ENCODE peak calls at places on chromosomes 13 and 19, in seven cellular contexts. One of them, this sample, is unnamed.

GRCh38 chr19:49445997-49446396 is 4.7 kb upstream of the SLC17A7 start:
- DNase-seq in AG04450: no peak
- DNase-seq in astrocyte of the spinal cord: no peak
- DNase-seq in choroid plexus epithelial cell: no peak
- DNase-seq in GM12865: no peak
- DNase-seq in mammary epithelial cell: no peak
- DNase-seq in left ventricle myocardium inferior: no peak
- DNase-seq in this sample: no peak

GRCh38 chr19:10514211-10515145 is 2.8 kb downstream of the S1PR5 start:
- DNase-seq in choroid plexus epithelial cell: no peak
- DNase-seq in AG04450: no peak
- DNase-seq in mammary epithelial cell: no peak
- DNase-seq in GM12865: peak; percentile 30
- DNase-seq in left ventricle myocardium inferior: no peak
- DNase-seq in astrocyte of the spinal cord: no peak
- DNase-seq in this sample: no peak

GRCh38 chr13:67273001-67273400 is 42.9 kb upstream of the PCDH9 start:
- DNase-seq in choroid plexus epithelial cell: peak; percentile 60
- DNase-seq in GM12865: no peak
- DNase-seq in mammary epithelial cell: no peak
- DNase-seq in left ventricle myocardium inferior: no peak
- DNase-seq in AG04450: no peak
- DNase-seq in astrocyte of the spinal cord: no peak
- DNase-seq in this sample: peak; percentile 27

GRCh38 chr13:39263033-39263432 is 224.8 kb downstream of the NHLRC3 start:
- DNase-seq in astrocyte of the spinal cord: peak; percentile 28
- DNase-seq in mammary epithelial cell: peak; percentile 37
- DNase-seq in AG04450: no peak
- DNase-seq in choroid plexus epithelial cell: peak; percentile 61
- DNase-seq in GM12865: peak; percentile 54
- DNase-seq in left ventricle myocardium inferior: no peak
- DNase-seq in this sample: peak; percentile 60

GRCh38 chr19:50833802-50834167 is 411 bp upstream of the KLK15 start:
- DNase-seq in AG04450: no peak
- DNase-seq in GM12865: no peak
- DNase-seq in astrocyte of the spinal cord: no peak
- DNase-seq in left ventricle myocardium inferior: no peak
- DNase-seq in mammary epithelial cell: no peak
- DNase-seq in choroid plexus epithelial cell: no peak
- DNase-seq in this sample: no peak

GRCh38 chr13:76696370-76696769 is 189.8 kb downstream of the KCTD12 start:
- DNase-seq in GM12865: no peak
- DNase-seq in AG04450: no peak
- DNase-seq in choroid plexus epithelial cell: peak; percentile 33
- DNase-seq in left ventricle myocardium inferior: no peak
- DNase-seq in mammary epithelial cell: no peak
- DNase-seq in astrocyte of the spinal cord: peak; percentile 17
- DNase-seq in this sample: peak; percentile 11

GRCh38 chr19:51186323-51186722 is 38.6 kb upstream of the CD33 start:
- DNase-seq in astrocyte of the spinal cord: no peak
- DNase-seq in mammary epithelial cell: no peak
- DNase-seq in GM12865: no peak
- DNase-seq in choroid plexus epithelial cell: no peak
- DNase-seq in AG04450: no peak
- DNase-seq in left ventricle myocardium inferior: no peak
- DNase-seq in this sample: no peak

GRCh38 chr13:27421101-27421881 is 3.1 kb upstream of the GTF3A start:
- DNase-seq in AG04450: no peak
- DNase-seq in choroid plexus epithelial cell: no peak
- DNase-seq in astrocyte of the spinal cord: no peak
- DNase-seq in left ventricle myocardium inferior: no peak
- DNase-seq in mammary epithelial cell: no peak
- DNase-seq in GM12865: no peak
- DNase-seq in this sample: no peak

GRCh38 chr13:43760257-43760656 is 26.5 kb downstream of the ENOX1 start:
- DNase-seq in choroid plexus epithelial cell: no peak
- DNase-seq in GM12865: no peak
- DNase-seq in left ventricle myocardium inferior: no peak
- DNase-seq in astrocyte of the spinal cord: no peak
- DNase-seq in mammary epithelial cell: no peak
- DNase-seq in AG04450: no peak
- DNase-seq in this sample: no peak

GRCh38 chr19:33620611-33621010 is 1.1 kb upstream of the CHST8 start:
- DNase-seq in left ventricle myocardium inferior: no peak
- DNase-seq in GM12865: no peak
- DNase-seq in astrocyte of the spinal cord: no peak
- DNase-seq in choroid plexus epithelial cell: no peak
- DNase-seq in mammary epithelial cell: no peak
- DNase-seq in AG04450: no peak
- DNase-seq in this sample: no peak

DNA sequence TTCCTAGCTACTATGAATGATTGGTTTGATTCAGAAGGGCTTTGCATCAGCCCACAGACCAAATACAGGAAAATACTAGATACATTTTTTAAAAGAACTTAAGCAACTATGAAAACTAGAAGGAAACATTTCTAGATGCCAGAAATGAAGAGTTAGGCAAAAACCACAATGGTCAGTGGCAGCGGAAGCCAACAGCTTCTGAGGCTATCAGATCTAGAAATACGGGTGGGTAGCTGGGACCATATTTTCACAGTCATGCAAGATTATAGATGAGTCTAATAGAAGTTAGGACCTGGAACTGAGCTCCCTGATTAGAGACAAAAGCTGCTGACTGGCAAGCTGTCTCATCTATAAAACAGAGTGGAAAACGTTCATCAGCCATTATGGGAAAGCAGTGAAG is 4.7 kb upstream of the TBC1D4 start:
- DNase-seq in mammary epithelial cell: no peak
- DNase-seq in left ventricle myocardium inferior: no peak
- DNase-seq in choroid plexus epithelial cell: no peak
- DNase-seq in GM12865: peak; percentile 30
- DNase-seq in AG04450: no peak
- DNase-seq in astrocyte of the spinal cord: no peak
- DNase-seq in this sample: no peak
- TF ChIP-seq CTCF in mammary epithelial cell: no peak
- TF ChIP-seq CTCF in left ventricle myocardium inferior: no peak
- TF ChIP-seq CTCF in choroid plexus epithelial cell: no peak
- TF ChIP-seq CTCF in GM12865: no peak
- TF ChIP-seq CTCF in AG04450: no peak
- TF ChIP-seq CTCF in astrocyte of the spinal cord: no peak
- TF ChIP-seq CTCF in this sample: no peak

GRCh38 chr13:46519177-46519576 is 33.8 kb upstream of the LRCH1 start:
- DNase-seq in left ventricle myocardium inferior: no peak
- DNase-seq in mammary epithelial cell: no peak
- DNase-seq in astrocyte of the spinal cord: no peak
- DNase-seq in GM12865: no peak
- DNase-seq in choroid plexus epithelial cell: no peak
- DNase-seq in AG04450: no peak
- DNase-seq in this sample: no peak

GRCh38 chr13:46515793-46516192 is 37.2 kb upstream of the LRCH1 start:
- DNase-seq in astrocyte of the spinal cord: no peak
- DNase-seq in choroid plexus epithelial cell: no peak
- DNase-seq in AG04450: no peak
- DNase-seq in mammary epithelial cell: no peak
- DNase-seq in GM12865: no peak
- DNase-seq in left ventricle myocardium inferior: no peak
- DNase-seq in this sample: no peak

GRCh38 chr13:46520188-46520587 is 32.8 kb upstream of the LRCH1 start:
- DNase-seq in GM12865: no peak
- DNase-seq in left ventricle myocardium inferior: no peak
- DNase-seq in choroid plexus epithelial cell: no peak
- DNase-seq in AG04450: no peak
- DNase-seq in astrocyte of the spinal cord: no peak
- DNase-seq in mammary epithelial cell: no peak
- DNase-seq in this sample: no peak

GRCh38 chr13:46521486-46521885 is 31.5 kb upstream of the LRCH1 start:
- DNase-seq in AG04450: no peak
- DNase-seq in choroid plexus epithelial cell: no peak
- DNase-seq in GM12865: no peak
- DNase-seq in mammary epithelial cell: no peak
- DNase-seq in left ventricle myocardium inferior: no peak
- DNase-seq in astrocyte of the spinal cord: no peak
- DNase-seq in this sample: no peak

GRCh38 chr13:46516624-46517318 is 36.2 kb upstream of the LRCH1 start:
- DNase-seq in choroid plexus epithelial cell: no peak
- DNase-seq in GM12865: no peak
- DNase-seq in mammary epithelial cell: no peak
- DNase-seq in left ventricle myocardium inferior: no peak
- DNase-seq in AG04450: no peak
- DNase-seq in astrocyte of the spinal cord: peak; percentile 33
- DNase-seq in this sample: no peak
- H3K4me3 ChIP-seq in choroid plexus epithelial cell: no peak overlapping the region
- H3K4me3 ChIP-seq in GM12865: no peak overlapping the region
- H3K4me3 ChIP-seq in mammary epithelial cell: no peak overlapping the region
- H3K4me3 ChIP-seq in left ventricle myocardium inferior: no peak overlapping the region
- H3K4me3 ChIP-seq in AG04450: no peak overlapping the region
- H3K4me3 ChIP-seq in astrocyte of the spinal cord: no peak overlapping the region
- H3K4me3 ChIP-seq in this sample: no peak overlapping the region

GRCh38 chr13:41196620-41197019 is 2.3 kb upstream of the KBTBD7 start:
- DNase-seq in mammary epithelial cell: peak; percentile 35
- DNase-seq in left ventricle myocardium inferior: no peak
- DNase-seq in choroid plexus epithelial cell: peak; percentile 43
- DNase-seq in AG04450: no peak
- DNase-seq in GM12865: no peak
- DNase-seq in astrocyte of the spinal cord: no peak
- DNase-seq in this sample: peak; percentile 41
- TF ChIP-seq CTCF in mammary epithelial cell: peak; percentile 41
- TF ChIP-seq CTCF in left ventricle myocardium inferior: no peak
- TF ChIP-seq CTCF in choroid plexus epithelial cell: peak; percentile 52
- TF ChIP-seq CTCF in AG04450: peak; percentile 48
- TF ChIP-seq CTCF in GM12865: peak; percentile 20
- TF ChIP-seq CTCF in astrocyte of the spinal cord: peak; percentile 36
- TF ChIP-seq CTCF in this sample: peak; percentile 57

GRCh38 chr19:12943437-12944044 is 2.1 kb upstream of the RAD23A start:
- DNase-seq in left ventricle myocardium inferior: no peak
- DNase-seq in AG04450: no peak
- DNase-seq in GM12865: no peak
- DNase-seq in choroid plexus epithelial cell: no peak
- DNase-seq in astrocyte of the spinal cord: no peak
- DNase-seq in mammary epithelial cell: no peak
- DNase-seq in this sample: no peak

GRCh38 chr19:12939908-12940533 is 1.6 kb downstream of the CALR start:
- DNase-seq in left ventricle myocardium inferior: no peak
- DNase-seq in choroid plexus epithelial cell: no peak
- DNase-seq in GM12865: no peak
- DNase-seq in AG04450: no peak
- DNase-seq in mammary epithelial cell: no peak
- DNase-seq in astrocyte of the spinal cord: no peak
- DNase-seq in this sample: no peak

GRCh38 chr19:12939292-12939606 is 840 bp downstream of the CALR start:
- DNase-seq in choroid plexus epithelial cell: peak; percentile 83
- DNase-seq in GM12865: peak; percentile 63
- DNase-seq in AG04450: no peak
- DNase-seq in left ventricle myocardium inferior: no peak
- DNase-seq in mammary epithelial cell: peak; percentile 44
- DNase-seq in astrocyte of the spinal cord: no peak
- DNase-seq in this sample: peak; percentile 50

GRCh38 chr19:12938536-12939291 is at the start of gene CALR:
- DNase-seq in left ventricle myocardium inferior: no peak
- DNase-seq in choroid plexus epithelial cell: peak; percentile 39
- DNase-seq in astrocyte of the spinal cord: no peak
- DNase-seq in mammary epithelial cell: peak; percentile 40
- DNase-seq in GM12865: peak; percentile 54
- DNase-seq in AG04450: no peak
- DNase-seq in this sample: peak; percentile 43

GRCh38 chr19:12940897-12941296 is 2.5 kb downstream of the CALR start:
- DNase-seq in AG04450: no peak
- DNase-seq in mammary epithelial cell: no peak
- DNase-seq in GM12865: no peak
- DNase-seq in astrocyte of the spinal cord: no peak
- DNase-seq in left ventricle myocardium inferior: no peak
- DNase-seq in choroid plexus epithelial cell: no peak
- DNase-seq in this sample: no peak
- H3K4me3 ChIP-seq in AG04450: peak overlapping the region; percentile 99
- H3K4me3 ChIP-seq in mammary epithelial cell: no peak overlapping the region
- H3K4me3 ChIP-seq in GM12865: peak overlapping the region; percentile 76
- H3K4me3 ChIP-seq in astrocyte of the spinal cord: peak overlapping the region; percentile 80
- H3K4me3 ChIP-seq in left ventricle myocardium inferior: peak overlapping the region; percentile 83
- H3K4me3 ChIP-seq in choroid plexus epithelial cell: no peak overlapping the region
- H3K4me3 ChIP-seq in this sample: peak overlapping the region; percentile 99

DNA sequence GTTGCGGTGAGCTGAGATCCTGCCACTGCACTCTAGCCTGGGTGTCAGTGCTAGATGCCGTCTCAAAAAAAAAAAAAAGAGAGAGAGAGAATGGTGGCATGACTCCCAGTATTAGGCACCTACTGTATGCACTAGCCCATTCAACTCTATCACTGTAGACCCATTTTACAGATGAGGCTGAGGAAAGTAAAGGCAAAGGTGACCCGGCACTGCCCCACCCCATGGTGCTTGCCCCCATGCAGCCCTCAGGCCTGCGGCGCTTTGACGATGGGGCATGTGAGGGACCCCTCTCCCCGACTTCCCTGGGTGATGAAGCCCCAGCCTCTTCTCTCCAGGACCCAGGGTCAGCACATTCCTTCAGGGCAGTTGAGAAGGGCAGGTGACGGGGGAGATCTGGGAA is 7.3 kb downstream of the NPAS1 start:
- DNase-seq in astrocyte of the spinal cord: no peak
- DNase-seq in choroid plexus epithelial cell: no peak
- DNase-seq in AG04450: no peak
- DNase-seq in left ventricle myocardium inferior: no peak
- DNase-seq in mammary epithelial cell: no peak
- DNase-seq in GM12865: no peak
- DNase-seq in this sample: no peak
- TF ChIP-seq CTCF in astrocyte of the spinal cord: no peak
- TF ChIP-seq CTCF in choroid plexus epithelial cell: no peak
- TF ChIP-seq CTCF in AG04450: no peak
- TF ChIP-seq CTCF in left ventricle myocardium inferior: no peak
- TF ChIP-seq CTCF in mammary epithelial cell: no peak
- TF ChIP-seq CTCF in GM12865: no peak
- TF ChIP-seq CTCF in this sample: no peak

DNA sequence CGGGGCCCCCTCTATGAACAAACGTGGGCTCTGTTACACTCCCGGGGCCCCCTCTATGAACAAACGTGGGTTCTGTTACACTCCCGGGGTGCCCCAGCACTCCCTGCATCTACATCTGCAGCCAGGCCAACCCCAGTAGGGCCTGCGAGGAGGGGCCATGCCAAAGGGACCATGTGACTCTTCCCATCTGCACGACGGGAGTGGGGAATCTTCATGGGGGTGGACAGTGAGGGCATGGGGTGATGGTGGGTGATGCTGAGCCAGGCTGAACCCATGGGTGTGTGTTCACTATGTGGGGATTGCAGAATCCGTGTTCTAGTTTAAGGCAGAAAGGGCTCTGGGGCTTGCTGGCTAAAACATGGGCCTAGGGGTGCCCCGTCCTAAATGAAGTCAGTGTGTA is 69.9 kb upstream of the ARHGEF7 start:
- DNase-seq in AG04450: no peak
- DNase-seq in astrocyte of the spinal cord: no peak
- DNase-seq in GM12865: no peak
- DNase-seq in mammary epithelial cell: no peak
- DNase-seq in left ventricle myocardium inferior: no peak
- DNase-seq in choroid plexus epithelial cell: no peak
- DNase-seq in this sample: no peak
- H3K4me3 ChIP-seq in AG04450: no peak overlapping the region
- H3K4me3 ChIP-seq in astrocyte of the spinal cord: no peak overlapping the region
- H3K4me3 ChIP-seq in GM12865: no peak overlapping the region
- H3K4me3 ChIP-seq in mammary epithelial cell: no peak overlapping the region
- H3K4me3 ChIP-seq in left ventricle myocardium inferior: no peak overlapping the region
- H3K4me3 ChIP-seq in choroid plexus epithelial cell: no peak overlapping the region
- H3K4me3 ChIP-seq in this sample: no peak overlapping the region

GRCh38 chr19:54648129-54648528 is 14.7 kb upstream of the LILRB4 start:
- DNase-seq in astrocyte of the spinal cord: no peak
- DNase-seq in choroid plexus epithelial cell: no peak
- DNase-seq in AG04450: no peak
- DNase-seq in left ventricle myocardium inferior: no peak
- DNase-seq in mammary epithelial cell: no peak
- DNase-seq in GM12865: peak; percentile 35
- DNase-seq in this sample: no peak
- TF ChIP-seq CTCF in astrocyte of the spinal cord: no peak
- TF ChIP-seq CTCF in choroid plexus epithelial cell: no peak
- TF ChIP-seq CTCF in AG04450: no peak
- TF ChIP-seq CTCF in left ventricle myocardium inferior: no peak
- TF ChIP-seq CTCF in mammary epithelial cell: no peak
- TF ChIP-seq CTCF in GM12865: peak; percentile 19
- TF ChIP-seq CTCF in this sample: no peak

GRCh38 chr19:13977803-13978202 is 25.5 kb downstream of the DCAF15 start:
- DNase-seq in GM12865: no peak
- DNase-seq in choroid plexus epithelial cell: no peak
- DNase-seq in left ventricle myocardium inferior: no peak
- DNase-seq in astrocyte of the spinal cord: no peak
- DNase-seq in mammary epithelial cell: no peak
- DNase-seq in AG04450: no peak
- DNase-seq in this sample: no peak
- H3K4me3 ChIP-seq in GM12865: no peak overlapping the region
- H3K4me3 ChIP-seq in choroid plexus epithelial cell: no peak overlapping the region
- H3K4me3 ChIP-seq in left ventricle myocardium inferior: peak overlapping the region; percentile 71
- H3K4me3 ChIP-seq in astrocyte of the spinal cord: no peak overlapping the region
- H3K4me3 ChIP-seq in mammary epithelial cell: no peak overlapping the region
- H3K4me3 ChIP-seq in AG04450: no peak overlapping the region
- H3K4me3 ChIP-seq in this sample: no peak overlapping the region